ENCODE peak calls at places on chromosomes 7 and 10, in six cellular contexts. K, X, I, N, W and A are unnamed samples. For H3K4me1, the result is how much of the 10 kb centered on the place peaks cover.

GRCh38 chr7:135083005-135083404 is 64.9 kb upstream of the TMEM140 start:
- DNase-seq in I (no peak), K (no peak), W (no peak), X (no peak), N (no peak), A (no peak)

GRCh38 chr10:124551097-124551496 is 89.5 kb downstream of the LHPP start:
- DNase-seq in N (no peak), I (no peak), W (no peak), X (no peak), K (no peak), A (no peak)

GRCh38 chr10:94210465-94211186 is 152.1 kb downstream of the NOC3L start:
- DNase-seq in X (no peak), I (no peak), K (peak), N (no peak), W (no peak), A (no peak)

GRCh38 chr10:8183241-8183704 is 128.8 kb downstream of the GATA3 start:
- DNase-seq in I (no peak), K (no peak), W (no peak), N (peak), X (no peak), A (no peak)

GRCh38 chr10:124338276-124338915 is 80.3 kb downstream of the OAT start:
- DNase-seq in I (no peak), K (no peak), N (no peak), X (no peak), W (no peak), A (no peak)

GRCh38 chr7:16086743-16087142 is 334.6 kb downstream of the CRPPA start:
- DNase-seq in N (no peak), W (no peak), K (no peak), I (no peak), X (peak), A (no peak)

GRCh38 chr7:691361-692045 is 35.0 kb upstream of the DNAAF5 start:
- DNase-seq in I (no peak), X (no peak), W (no peak), K (no peak), N (no peak), A (no peak)

GRCh38 chr10:59580257-59580863 is 129.3 kb downstream of the SLC16A9 start:
- DNase-seq in W (peak), I (no peak), X (peak), N (no peak), K (peak), A (peak)

GRCh38 chr7:7970620-7971307 is 2.2 kb downstream of the GLCCI1 start:
- DNase-seq in X (peak), N (no peak), W (no peak), K (no peak), I (no peak), A (peak)

GRCh38 chr10:116097239-116097751 is 175.7 kb downstream of the GFRA1 start:
- DNase-seq in I (no peak), K (no peak), W (no peak), X (no peak), N (no peak), A (no peak)

GRCh38 chr10:84654671-84655070 is 326.3 kb downstream of the CCSER2 start:
- DNase-seq in X (no peak), N (no peak), I (no peak), W (no peak), K (no peak), A (no peak)

GRCh38 chr7:112665709-112666108 is 124.5 kb downstream of the TMEM168 start:
- DNase-seq in N (no peak), W (no peak), X (no peak), K (peak), I (peak), A (peak)

GRCh38 chr7:1558181-1558811 is 2.3 kb upstream of the TMEM184A start:
- DNase-seq in K (peak), I (no peak), N (no peak), X (peak), W (no peak), A (no peak)

GRCh38 chr7:132500727-132501410 is 75.4 kb downstream of the PLXNA4 start:
- DNase-seq in K (peak), W (no peak), N (no peak), I (peak), X (peak), A (peak)

GRCh38 chr10:63208981-63209380 is 75.9 kb downstream of the NRBF2 start:
- DNase-seq in X (peak), W (no peak), K (peak), I (no peak), N (no peak), A (peak)

GRCh38 chr10:98302711-98303365 is 34.8 kb upstream of the LOXL4 start:
- DNase-seq in X (no peak), K (no peak), W (no peak), N (no peak), I (no peak), A (peak)

GRCh38 chr10:114110174-114110972 is 63.6 kb downstream of the CCDC186 start:
- DNase-seq in W (no peak), X (no peak), I (no peak), N (no peak), K (peak), A (peak)

GRCh38 chr7:108290344-108291134 is 160.4 kb upstream of the LAMB4 start:
- DNase-seq in N (no peak), X (no peak), K (no peak), W (no peak), I (no peak), A (no peak)

GRCh38 chr7:1889091-1889490 is 219.0 kb downstream of the ELFN1 start:
- DNase-seq in K (no peak), W (no peak), X (no peak), N (no peak), I (no peak), A (no peak)

GRCh38 chr10:97297556-97298222 is 5.3 kb upstream of the ARHGAP19 start:
- DNase-seq in N (no peak), I (no peak), W (no peak), K (peak), X (no peak), A (no peak)

GRCh38 chr10:78541528-78542470 is 508.1 kb downstream of the RPS24 start:
- DNase-seq in I (peak), N (no peak), X (no peak), W (no peak), K (no peak), A (peak)

GRCh38 chr10:31157125-31157983 is 125.7 kb upstream of the ZNF438 start:
- DNase-seq in K (no peak), X (no peak), N (no peak), W (no peak), I (peak), A (peak)

GRCh38 chr7:24956021-24956420 is 24.0 kb downstream of the OSBPL3 start:
- DNase-seq in N (no peak), X (no peak), W (no peak), K (no peak), I (no peak), A (peak)

GRCh38 chr10:84665883-84666463 is 337.6 kb downstream of the CCSER2 start:
- DNase-seq in X (no peak), I (peak), W (peak), N (no peak), K (peak), A (no peak)

GRCh38 chr7:134512271-134512670 is 15.1 kb upstream of the AKR1B10 start:
- DNase-seq in I (no peak), W (no peak), N (no peak), K (no peak), X (no peak), A (no peak)

GRCh38 chr10:98642281-98642680 is 195.5 kb upstream of the HPS1 start:
- DNase-seq in X (no peak), W (no peak), K (no peak), I (no peak), N (no peak), A (peak)

GRCh38 chr10:91357497-91357896 is 52.6 kb upstream of the HECTD2 start:
- DNase-seq in K (no peak), I (no peak), X (no peak), N (no peak), W (no peak), A (no peak)

GRCh38 chr10:122301055-122301810 is 30.1 kb downstream of the BTBD16 start:
- DNase-seq in I (no peak), K (no peak), X (peak), W (no peak), N (no peak), A (peak)

GRCh38 chr7:2680792-2681490 is 7.1 kb upstream of the AMZ1 start:
- DNase-seq in I (peak), X (peak), K (peak), W (peak), N (peak), A (peak)

GRCh38 chr7:38748056-38748610 is 117.0 kb upstream of the AMPH start:
- DNase-seq in N (no peak), I (no peak), K (peak), X (no peak), W (no peak), A (peak)

GRCh38 chr10:120841522-120842189 is 9.5 kb upstream of the WDR11 start:
- DNase-seq in N (no peak), K (no peak), W (no peak), I (no peak), X (peak), A (no peak)

GRCh38 chr7:128165927-128166420 is 75.1 kb upstream of the LEP start:
- DNase-seq in I (no peak), K (no peak), N (no peak), X (no peak), W (no peak), A (no peak)

GRCh38 chr10:3811331-3811870 is 26.4 kb upstream of the KLF6 start:
- DNase-seq in N (no peak), K (no peak), W (no peak), I (peak), X (peak), A (peak)

GRCh38 chr7:135177021-135177696 is 6.7 kb upstream of the CYREN start:
- DNase-seq in X (no peak), K (no peak), I (no peak), N (no peak), W (no peak), A (no peak)

GRCh38 chr7:1098243-1099153 is 10.6 kb downstream of the GPER1 start:
- DNase-seq in K (no peak), X (no peak), I (no peak), N (no peak), W (no peak), A (no peak)

GRCh38 chr7:147400221-147400689 is 1190.3 kb upstream of the C7orf33 start:
- DNase-seq in N (no peak), X (no peak), I (no peak), W (no peak), K (no peak), A (peak)

DNA sequence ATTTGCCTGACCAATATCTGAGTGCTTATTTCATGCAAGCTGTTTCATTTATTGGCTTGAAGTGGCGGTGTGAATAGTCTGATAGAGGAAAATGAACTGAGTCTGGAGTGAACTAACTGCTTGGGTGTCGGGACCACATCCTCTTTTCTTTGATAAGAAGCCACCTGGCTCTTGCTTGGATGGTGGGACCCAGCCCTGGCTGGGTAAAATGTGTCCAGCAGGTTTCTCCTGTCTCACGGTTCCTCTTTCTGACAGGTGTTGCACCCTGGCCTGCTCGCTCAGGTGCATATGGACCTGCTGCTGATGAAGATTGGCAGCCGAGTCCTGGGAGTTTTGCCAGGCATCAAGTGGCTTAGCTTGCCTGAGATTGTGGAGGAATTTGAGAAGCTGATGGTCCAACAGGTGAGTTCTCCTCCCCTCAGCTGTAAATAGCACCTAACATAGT is 1.6 kb downstream of the ADCK2 start:
- DNase-seq in X (no peak), K (no peak), I (peak), N (no peak), W (no peak), A (no peak)
- H3K4me1 ChIP-seq in X (under half), K (under half), I (under half), N (under half), W (under half), A (under half)

GRCh38 chr10:71982269-71983178 is 18.3 kb downstream of the CHST3 start:
- DNase-seq in W (no peak), K (no peak), N (no peak), I (no peak), X (no peak), A (no peak)

GRCh38 chr10:71981868-71982230 is 17.7 kb downstream of the CHST3 start:
- DNase-seq in X (no peak), K (no peak), N (no peak), W (no peak), I (no peak), A (no peak)

GRCh38 chr10:71985542-71986250 is 21.5 kb downstream of the CHST3 start:
- DNase-seq in I (no peak), X (peak), N (no peak), W (no peak), K (no peak), A (peak)

GRCh38 chr10:71984126-71984797 is 20.1 kb downstream of the CHST3 start:
- DNase-seq in W (no peak), K (no peak), N (no peak), I (no peak), X (no peak), A (no peak)

GRCh38 chr10:71984798-71985388 is 20.7 kb downstream of the CHST3 start:
- DNase-seq in N (no peak), K (no peak), W (no peak), X (peak), I (no peak), A (no peak)
- H3K4me1 ChIP-seq in N (under half), K (under half), W (under half), X (under half), I (under half), A (under half)

GRCh38 chr10:71371750-71372166 is 25.0 kb upstream of the CDH23 start:
- DNase-seq in X (no peak), K (no peak), W (no peak), N (no peak), I (no peak), A (no peak)
- H3K4me1 ChIP-seq in X (under half), K (under half), W (under half), N (under half), I (under half), A (under half)

GRCh38 chr10:132632091-132632561 is 94.5 kb downstream of the INPP5A start:
- DNase-seq in W (no peak), N (no peak), I (no peak), X (no peak), K (peak), A (no peak)
- H3K4me1 ChIP-seq in W (under half), N (under half), I (half or more), X (under half), K (half or more), A (under half)

GRCh38 chr10:110872145-110872983 is 636 bp downstream of the PDCD4 start:
- DNase-seq in I (peak), K (peak), X (peak), N (peak), W (no peak), A (peak)
- H3K4me1 ChIP-seq in I (under half), K (under half), X (under half), N (half or more), W (under half), A (under half)

GRCh38 chr7:84110400-84110799 is 84.2 kb downstream of the SEMA3A start:
- DNase-seq in N (no peak), X (no peak), W (no peak), K (no peak), I (no peak), A (no peak)
- H3K4me1 ChIP-seq in N (under half), X (under half), W (under half), K (under half), I (under half), A (under half)

GRCh38 chr7:18461785-18462467 is 33.6 kb upstream of the HDAC9 start:
- DNase-seq in N (no peak), I (no peak), X (no peak), K (no peak), W (no peak), A (no peak)

GRCh38 chr7:18459439-18459838 is 36.1 kb upstream of the HDAC9 start:
- DNase-seq in I (no peak), K (no peak), N (no peak), W (no peak), X (no peak), A (no peak)

GRCh38 chr7:18457832-18458231 is 37.7 kb upstream of the HDAC9 start:
- DNase-seq in X (no peak), W (no peak), N (no peak), I (no peak), K (no peak), A (no peak)

GRCh38 chr7:18458830-18459229 is 36.7 kb upstream of the HDAC9 start:
- DNase-seq in W (no peak), K (no peak), I (no peak), N (no peak), X (no peak), A (no peak)

GRCh38 chr7:18459846-18460245 is 35.7 kb upstream of the HDAC9 start:
- DNase-seq in K (no peak), W (no peak), X (no peak), I (no peak), N (no peak), A (no peak)
- H3K4me1 ChIP-seq in K (under half), W (under half), X (under half), I (under half), N (under half), A (under half)

DNA sequence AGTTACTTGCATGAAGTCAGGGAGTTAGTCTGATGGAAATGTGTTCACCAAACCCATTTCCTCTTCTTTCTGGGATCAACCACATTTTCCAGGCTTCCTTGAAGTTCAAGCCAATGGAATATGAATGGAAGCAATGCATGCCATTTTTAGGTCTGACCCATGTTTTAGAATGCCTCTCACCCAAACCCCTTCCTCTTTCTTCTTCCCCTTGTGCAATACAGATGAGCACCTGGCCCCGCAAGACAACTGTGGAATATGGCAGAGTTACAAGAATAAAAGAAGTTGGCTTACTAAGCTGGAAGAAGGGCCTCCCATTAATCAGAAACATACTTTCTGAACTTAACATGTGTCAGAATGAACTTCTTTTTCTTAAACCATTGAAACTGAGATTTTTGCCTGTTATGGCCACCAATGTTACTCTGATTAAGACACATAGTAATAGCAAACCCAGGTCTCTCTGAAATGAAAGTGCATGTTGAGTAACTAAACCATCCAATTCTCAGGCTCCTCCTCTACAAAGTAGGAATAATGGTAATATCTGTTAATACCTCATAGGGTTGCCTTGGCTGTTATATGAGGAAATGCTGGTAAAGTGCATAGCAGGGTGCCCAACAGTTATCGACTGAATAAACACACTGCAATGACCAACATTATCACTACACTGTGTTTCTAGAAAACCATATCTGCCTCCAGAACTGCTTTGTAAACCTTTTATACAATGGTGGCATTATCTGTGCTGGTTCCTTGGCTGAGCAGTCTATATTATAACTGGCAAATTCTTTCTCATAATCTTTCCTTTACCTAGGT is 382.2 kb upstream of the NRP1 start:
- DNase-seq in K (no peak), N (no peak), W (no peak), X (no peak), I (no peak), A (no peak)
- H3K4me1 ChIP-seq in K (under half), N (under half), W (under half), X (under half), I (under half), A (under half)

DNA sequence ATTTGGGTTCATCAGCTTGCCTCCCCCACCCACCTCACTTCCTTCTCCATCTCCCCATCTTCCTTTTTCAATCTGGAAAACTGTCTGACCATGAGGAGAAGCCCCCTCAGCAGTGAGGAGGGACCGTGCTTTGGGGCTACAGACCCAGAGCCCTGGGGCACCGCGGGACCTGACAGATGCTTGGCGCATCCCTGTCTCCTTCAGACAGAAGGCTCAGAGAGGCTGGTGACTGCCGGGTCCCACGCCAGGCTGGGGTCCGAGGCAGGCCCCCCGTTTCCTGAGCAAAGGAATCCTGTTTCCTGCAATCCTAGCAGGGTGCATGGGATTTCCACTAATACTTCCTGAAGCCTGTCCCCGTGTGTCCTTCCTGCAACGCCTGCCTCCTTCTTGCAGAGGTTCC is 147.0 kb downstream of the FANK1 start:
- DNase-seq in W (no peak), K (no peak), X (no peak), N (no peak), I (no peak), A (no peak)
- H3K4me1 ChIP-seq in W (under half), K (under half), X (under half), N (under half), I (under half), A (under half)

GRCh38 chr7:17307558-17307957 is 9.1 kb downstream of the AHR start:
- DNase-seq in I (no peak), W (no peak), K (no peak), X (no peak), N (no peak), A (peak)
- H3K4me1 ChIP-seq in I (under half), W (under half), K (under half), X (under half), N (under half), A (half or more)